ENCODE peak calls at places on chromosomes 12 and 14, in four cellular contexts. E is endothelial cell, B is glutamatergic neuron, R is progenitor cell of endocrine pancreas. O is an unnamed sample.

GRCh38 chr12:89662623-89663022 is 46.0 kb downstream of the ATP2B1 start:
- DNase-seq in E (no peak), B (no peak), R (no peak), O (no peak)

GRCh38 chr12:108566452-108566851 is 4.1 kb downstream of the ISCU start:
- DNase-seq in E (no peak), B (no peak), R (no peak), O (no peak)

GRCh38 chr12:28190321-28191017 is at the start of gene CCDC91:
- DNase-seq in E (peak), B (peak), R (peak), O (peak)

GRCh38 chr12:47776471-47777143 is 3.6 kb downstream of the SLC48A1 start:
- DNase-seq in E (no peak), B (no peak), R (no peak), O (no peak)

GRCh38 chr12:57332646-57333312 is 81.8 kb upstream of the STAC3 start:
- DNase-seq in E (no peak), B (no peak), R (no peak), O (no peak)

GRCh38 chr14:75392686-75393641 is 34.9 kb upstream of the JDP2 start:
- DNase-seq in E (no peak), B (no peak), R (no peak), O (no peak)

GRCh38 chr12:71732357-71732712 is 22.3 kb upstream of the RAB21 start:
- DNase-seq in E (no peak), B (no peak), R (no peak), O (no peak)

GRCh38 chr12:104166465-104166864 is 28.5 kb upstream of the NFYB start:
- DNase-seq in E (no peak), B (no peak), R (no peak), O (no peak)

GRCh38 chr14:68784298-68784910 is 8.5 kb downstream of the ZFP36L1 start:
- DNase-seq in E (no peak), B (peak), R (peak), O (no peak)

GRCh38 chr14:80638620-80639215 is 302.8 kb downstream of the CEP128 start:
- DNase-seq in E (no peak), B (no peak), R (no peak), O (no peak)

GRCh38 chr14:86675059-86675458 is 1145.1 kb downstream of the FLRT2 start:
- DNase-seq in E (no peak), B (no peak), R (no peak), O (no peak)

GRCh38 chr12:13870255-13870654 is 111.1 kb downstream of the GRIN2B start:
- DNase-seq in E (no peak), B (no peak), R (no peak), O (no peak)

GRCh38 chr12:54622463-54623183 is 12.1 kb downstream of the LACRT start:
- DNase-seq in E (no peak), B (no peak), R (no peak), O (no peak)

GRCh38 chr12:94140556-94140955 is 7.8 kb upstream of the PLXNC1 start:
- DNase-seq in E (peak), B (peak), R (no peak), O (peak)

GRCh38 chr12:96427269-96427729 is 27.1 kb upstream of the CDK17 start:
- DNase-seq in E (peak), B (peak), R (no peak), O (no peak)

GRCh38 chr14:69553221-69553620 is 21.4 kb downstream of the CCDC177 start:
- DNase-seq in E (no peak), B (no peak), R (no peak), O (no peak)

GRCh38 chr12:123488539-123489230 is 30.7 kb downstream of the SNRNP35 start:
- DNase-seq in E (no peak), B (no peak), R (no peak), O (peak)

GRCh38 chr12:77231548-77231947 is 166.2 kb upstream of the E2F7 start:
- DNase-seq in E (no peak), B (no peak), R (no peak), O (no peak)

GRCh38 chr12:23049180-23049579 is 424.2 kb downstream of the ETNK1 start:
- DNase-seq in E (no peak), B (no peak), R (no peak), O (no peak)

GRCh38 chr14:49945448-49946319 is 52.8 kb downstream of the ARF6 start:
- DNase-seq in E (no peak), B (no peak), R (no peak), O (no peak)

GRCh38 chr12:57483466-57483865 is 3.8 kb upstream of the ARHGAP9 start:
- DNase-seq in E (no peak), B (no peak), R (no peak), O (no peak)

GRCh38 chr12:48105321-48105866 is 485 bp downstream of the SENP1 start:
- DNase-seq in E (no peak), B (no peak), R (no peak), O (no peak)

GRCh38 chr14:96383445-96383844 is 8.5 kb upstream of the AK7 start:
- DNase-seq in E (no peak), B (no peak), R (no peak), O (no peak)

GRCh38 chr14:54715811-54716210 is 148.9 kb downstream of the SAMD4A start:
- DNase-seq in E (no peak), B (no peak), R (no peak), O (no peak)

GRCh38 chr12:128077917-128078298 is 189.1 kb upstream of the TMEM132C start:
- DNase-seq in E (no peak), B (no peak), R (no peak), O (no peak)

GRCh38 chr12:48197549-48197966 is 5.5 kb downstream of the OR10AD1 start:
- DNase-seq in E (no peak), B (no peak), R (no peak), O (no peak)

GRCh38 chr12:91810531-91810930 is 335.1 kb downstream of the BTG1 start:
- DNase-seq in E (no peak), B (no peak), R (no peak), O (no peak)

GRCh38 chr14:99612065-99612736 is 8.2 kb upstream of the CCDC85C start:
- DNase-seq in E (no peak), B (no peak), R (no peak), O (no peak)

GRCh38 chr12:49253033-49253623 is 11.8 kb upstream of the TUBA1C start:
- DNase-seq in E (no peak), B (no peak), R (no peak), O (no peak)

GRCh38 chr12:57579011-57579410 is 12.0 kb upstream of the PIP4K2C start:
- DNase-seq in E (no peak), B (no peak), R (no peak), O (no peak)

GRCh38 chr14:95394981-95395737 is 75.5 kb upstream of the CLMN start:
- DNase-seq in E (no peak), B (no peak), R (no peak), O (no peak)

GRCh38 chr14:60757617-60758016 is 23.1 kb downstream of the MNAT1 start:
- DNase-seq in E (no peak), B (no peak), R (no peak), O (no peak)

DNA sequence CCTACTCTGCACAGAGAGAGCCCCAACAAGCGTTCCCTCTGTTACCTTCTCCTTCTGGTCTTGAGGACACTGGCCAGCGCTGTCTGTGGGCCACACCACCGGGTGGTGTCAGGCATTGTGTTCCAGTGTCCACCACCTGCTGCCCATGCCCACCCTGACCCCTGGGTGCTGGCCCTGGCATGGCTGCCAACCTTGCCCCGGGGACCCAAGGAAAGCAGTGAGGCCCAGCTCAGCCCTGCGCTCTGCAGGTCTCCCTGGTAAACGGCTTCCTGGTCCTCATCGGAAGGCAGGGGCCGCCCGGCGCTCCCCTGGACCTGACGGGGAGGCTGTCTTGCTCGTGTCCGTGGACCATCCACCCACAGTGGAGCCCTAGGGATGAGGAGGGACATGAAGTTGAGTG is 21.8 kb upstream of the MEG3 start:
- DNase-seq in E (no peak), B (no peak), R (no peak), O (no peak)
- TF ChIP-seq CTCF in E (no peak), B (no peak), R (no peak), O (no peak)

GRCh38 chr14:61925043-61925442 is 162.8 kb downstream of the SNAPC1 start:
- DNase-seq in E (peak), B (no peak), R (no peak), O (no peak)

GRCh38 chr14:61925732-61926445 is 163.7 kb downstream of the SNAPC1 start:
- DNase-seq in E (no peak), B (no peak), R (no peak), O (no peak)

GRCh38 chr14:61927521-61927920 is 165.3 kb downstream of the SNAPC1 start:
- DNase-seq in E (no peak), B (no peak), R (no peak), O (no peak)

GRCh38 chr14:61927015-61927414 is 164.8 kb downstream of the SNAPC1 start:
- DNase-seq in E (no peak), B (no peak), R (no peak), O (no peak)

GRCh38 chr14:61923348-61923747 is 161.1 kb downstream of the SNAPC1 start:
- DNase-seq in E (no peak), B (no peak), R (no peak), O (no peak)
- TF ChIP-seq CTCF in E (no peak), B (no peak), R (peak), O (no peak)

DNA sequence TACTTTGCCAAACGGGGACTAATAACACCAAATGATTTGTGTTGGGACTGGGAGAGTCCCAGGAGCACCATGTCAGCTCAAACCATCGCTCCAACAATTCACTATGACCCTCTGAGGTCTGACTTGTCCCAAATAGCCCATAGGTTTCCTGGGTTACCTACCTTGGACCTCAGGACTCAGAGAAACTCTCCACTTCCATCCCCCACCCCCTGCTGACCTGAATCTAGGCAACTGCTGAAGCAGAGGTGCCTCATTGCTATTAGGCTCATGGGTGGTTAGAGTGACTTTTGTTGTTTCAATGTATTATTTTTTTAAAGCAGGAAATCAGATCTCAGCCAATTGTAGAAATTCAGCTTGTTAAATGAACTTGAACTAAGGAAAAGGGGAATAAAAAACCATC is 81.0 kb upstream of the SLC24A4 start:
- DNase-seq in E (no peak), B (no peak), R (no peak), O (no peak)
- TF ChIP-seq CTCF in E (no peak), B (no peak), R (no peak), O (no peak)

DNA sequence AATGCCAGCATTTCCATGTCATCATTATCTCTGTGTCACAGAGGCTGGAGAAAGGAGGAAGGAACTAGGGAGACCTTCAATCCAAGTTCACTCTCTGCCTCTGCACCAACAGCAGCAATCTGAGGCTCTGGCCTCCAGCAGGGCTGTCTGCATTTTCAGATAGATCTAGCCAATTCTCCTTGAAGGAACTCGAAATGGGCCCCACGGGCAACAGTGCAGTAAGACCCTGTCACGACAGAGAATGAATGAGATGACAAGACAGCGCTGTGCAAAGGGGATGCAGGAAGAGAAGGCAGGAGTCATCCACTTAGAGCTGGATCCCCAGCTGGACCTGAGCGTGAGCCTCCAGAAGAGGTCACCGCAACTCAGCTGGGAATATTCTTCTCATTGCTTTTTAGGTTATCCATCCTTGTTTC is 183.7 kb upstream of the GZMB start:
- DNase-seq in E (peak), B (no peak), R (no peak), O (peak)
- TF ChIP-seq CTCF in E (no peak), B (no peak), R (peak), O (no peak)

GRCh38 chr14:103692871-103693270 is 22.4 kb downstream of the XRCC3 start:
- DNase-seq in E (no peak), B (no peak), R (no peak), O (no peak)

GRCh38 chr14:103696027-103696402 is 19.2 kb downstream of the XRCC3 start:
- DNase-seq in E (no peak), B (no peak), R (no peak), O (no peak)

GRCh38 chr14:103693514-103693913 is 21.7 kb downstream of the XRCC3 start:
- DNase-seq in E (no peak), B (no peak), R (no peak), O (no peak)

GRCh38 chr14:103695331-103696026 is 19.8 kb downstream of the XRCC3 start:
- DNase-seq in E (no peak), B (no peak), R (no peak), O (no peak)

DNA sequence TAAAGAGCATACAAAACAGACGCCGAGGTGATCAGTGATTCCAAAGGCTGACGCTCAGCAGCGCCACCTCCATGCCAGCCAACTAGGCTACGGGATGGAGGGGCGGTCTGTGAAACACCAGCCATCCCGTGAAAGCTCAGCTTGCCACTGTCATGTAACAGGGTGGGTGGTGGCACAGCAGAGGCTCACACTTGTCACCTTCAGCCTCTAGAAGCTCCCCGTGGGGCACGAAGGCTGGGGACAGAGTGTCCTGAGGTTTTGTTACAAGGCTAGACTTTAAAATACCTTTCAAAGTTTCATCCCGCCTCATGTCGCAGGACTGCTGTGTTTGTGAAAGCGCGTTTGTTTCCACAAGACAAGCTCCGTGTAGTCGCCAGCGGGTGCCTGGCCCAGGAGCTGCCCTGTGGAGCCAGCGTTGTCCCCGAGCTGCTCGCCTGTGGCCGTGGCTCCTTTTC is 20.7 kb downstream of the XRCC3 start:
- DNase-seq in E (no peak), B (no peak), R (no peak), O (no peak)
- TF ChIP-seq CTCF in E (no peak), B (no peak), R (no peak), O (no peak)

DNA sequence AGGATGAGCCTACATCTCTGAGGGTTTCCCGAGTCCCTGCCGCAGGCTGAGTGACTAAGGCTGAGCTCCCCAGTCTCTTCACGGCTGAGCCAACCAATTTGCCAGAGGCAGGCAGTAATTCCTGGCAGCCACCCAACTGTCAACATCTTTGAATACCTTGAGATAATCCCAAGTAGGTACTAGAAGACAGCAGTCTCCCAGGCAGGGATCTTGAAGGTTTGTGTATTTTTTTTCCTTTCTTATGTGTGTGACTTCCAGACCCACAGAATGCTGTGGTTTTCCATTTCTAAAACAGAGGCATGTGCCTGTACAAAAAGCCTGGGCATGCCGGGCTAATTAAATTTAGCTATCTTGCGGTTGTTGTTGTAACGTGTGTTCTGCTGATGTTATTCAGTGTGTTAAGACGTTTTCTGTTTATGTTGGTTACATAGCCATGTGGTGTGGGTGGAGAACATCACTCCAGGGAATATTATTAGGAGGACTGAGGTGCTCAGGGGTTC is 155.5 kb downstream of the ANO2 start:
- DNase-seq in E (no peak), B (no peak), R (no peak), O (no peak)
- TF ChIP-seq CTCF in E (no peak), B (no peak), R (no peak), O (no peak)

O was measured in nephron progenitor cell.